ENCODE peak calls at places on chromosomes 13 and 19, in six cellular contexts. S is Calu3, L is breast epithelium, A is foreskin keratinocyte, D is AG04449, M is choroid plexus epithelial cell. Q is an unnamed sample.

GRCh38 chr13:30818323-30818960 is 83.1 kb downstream of the ALOX5AP start:
- DNase-seq in A (peak), M (peak), S (no peak), D (peak), L (no peak), Q (no peak)

GRCh38 chr13:71517004-71517403 is 350.0 kb downstream of the DACH1 start:
- DNase-seq in D (no peak), S (no peak), M (no peak), L (no peak), A (peak), Q (no peak)

GRCh38 chr13:59666504-59666903 is 497.2 kb downstream of the DIAPH3 start:
- DNase-seq in A (no peak), S (no peak), L (no peak), D (no peak), M (no peak), Q (no peak)

GRCh38 chr13:113813749-113814434 is 50.0 kb downstream of the GAS6 start:
- DNase-seq in S (no peak), M (peak), A (no peak), D (no peak), L (no peak), Q (no peak)

GRCh38 chr13:25380082-25380481 is 8.3 kb downstream of the ATP8A2 start:
- DNase-seq in A (no peak), S (no peak), D (no peak), L (no peak), M (no peak), Q (no peak)

GRCh38 chr13:101415358-101416174 is 742 bp downstream of the NALCN start:
- DNase-seq in M (no peak), A (no peak), D (no peak), L (no peak), S (no peak), Q (no peak)

GRCh38 chr19:43664008-43664407 is 6.0 kb downstream of the PLAUR start:
- DNase-seq in L (no peak), D (no peak), S (no peak), M (no peak), A (no peak), Q (no peak)

GRCh38 chr13:73335226-73335625 is 276.4 kb downstream of the KLF5 start:
- DNase-seq in M (peak), S (no peak), L (no peak), A (peak), D (peak), Q (no peak)

GRCh38 chr19:55247621-55248099 is 11.2 kb downstream of the PPP6R1 start:
- DNase-seq in D (no peak), A (peak), S (peak), M (peak), L (peak), Q (no peak)

GRCh38 chr19:56405062-56405461 is 930 bp downstream of the ZNF583 start:
- DNase-seq in D (no peak), M (no peak), A (no peak), L (no peak), S (no peak), Q (no peak)

GRCh38 chr19:48400018-48400742 is 6.7 kb downstream of the GRIN2D start:
- DNase-seq in D (no peak), L (no peak), A (peak), M (peak), S (peak), Q (no peak)

GRCh38 chr13:101512650-101513049 is 60.2 kb downstream of the ITGBL1 start:
- DNase-seq in A (no peak), M (peak), S (no peak), L (no peak), D (no peak), Q (no peak)

GRCh38 chr13:23883255-23883654 is 5.9 kb downstream of the MIPEP start:
- DNase-seq in A (no peak), M (no peak), D (no peak), S (no peak), L (no peak), Q (no peak)

GRCh38 chr13:49435992-49436391 is 7.9 kb downstream of the CAB39L start:
- DNase-seq in M (peak), D (no peak), L (no peak), A (no peak), S (no peak), Q (no peak)

GRCh38 chr13:63693696-63694095 is 2278.0 kb upstream of the PCDH20 start:
- DNase-seq in D (no peak), S (no peak), L (no peak), A (no peak), M (no peak), Q (no peak)

GRCh38 chr19:7138402-7138801 is 68.9 kb downstream of the ZNF557 start:
- DNase-seq in A (no peak), M (no peak), S (no peak), D (no peak), L (no peak), Q (no peak)

GRCh38 chr13:53249236-53249635 is 220.6 kb downstream of the OLFM4 start:
- DNase-seq in A (no peak), D (no peak), S (no peak), M (no peak), L (no peak), Q (no peak)

GRCh38 chr19:49579193-49579592 is 1.2 kb downstream of the NOSIP start:
- DNase-seq in M (no peak), S (no peak), L (no peak), D (no peak), A (no peak), Q (no peak)

GRCh38 chr19:24140591-24140990 is 53.6 kb downstream of the ZNF254 start:
- DNase-seq in A (no peak), D (no peak), L (no peak), M (no peak), S (no peak), Q (no peak)

GRCh38 chr13:99859178-99860177 is 112.1 kb downstream of the ZIC5 start:
- DNase-seq in D (no peak), S (no peak), M (no peak), A (no peak), L (no peak), Q (no peak)

GRCh38 chr13:114026128-114026880 is 52.4 kb upstream of the C13orf46 start:
- DNase-seq in A (no peak), M (no peak), L (no peak), S (no peak), D (no peak), Q (no peak)

GRCh38 chr13:34391071-34391470 is 551.0 kb upstream of the NBEA start:
- DNase-seq in D (no peak), A (peak), M (peak), S (no peak), L (no peak), Q (no peak)

GRCh38 chr13:91632071-91632470 is 233.7 kb downstream of the GPC5 start:
- DNase-seq in L (no peak), S (no peak), D (no peak), A (peak), M (no peak), Q (no peak)

GRCh38 chr13:24279706-24280105 is 29.7 kb upstream of the C1QTNF9 start:
- DNase-seq in M (peak), S (no peak), D (no peak), L (no peak), A (no peak), Q (no peak)

GRCh38 chr13:113851826-113852535 is 11.9 kb downstream of the GAS6 start:
- DNase-seq in D (no peak), S (no peak), L (peak), M (no peak), A (no peak), Q (no peak)

GRCh38 chr19:42032428-42032827 is 37.6 kb downstream of the GRIK5 start:
- DNase-seq in D (no peak), L (no peak), S (peak), A (no peak), M (no peak), Q (no peak)

GRCh38 chr13:99384468-99384867 is 77.3 kb upstream of the GPR183 start:
- DNase-seq in A (no peak), D (no peak), M (no peak), S (no peak), L (no peak), Q (no peak)

GRCh38 chr19:12580180-12580694 is 29.0 kb upstream of the ZNF564 start:
- DNase-seq in L (no peak), M (peak), S (no peak), D (peak), A (peak), Q (no peak)

GRCh38 chr19:35120492-35120891 is 4.9 kb downstream of the FXYD3 start:
- DNase-seq in D (peak), S (peak), L (no peak), A (peak), M (peak), Q (no peak)

GRCh38 chr13:105598551-105598950 is 936.9 kb downstream of the EFNB2 start:
- DNase-seq in L (no peak), A (no peak), D (peak), S (no peak), M (peak), Q (no peak)

GRCh38 chr13:54980651-54981050 is 1952.0 kb downstream of the OLFM4 start:
- DNase-seq in D (no peak), S (no peak), L (no peak), M (no peak), A (no peak), Q (no peak)

GRCh38 chr13:111328803-111329410 is 8.5 kb downstream of the TEX29 start:
- DNase-seq in L (no peak), A (no peak), S (no peak), M (no peak), D (no peak), Q (no peak)

GRCh38 chr13:31172535-31172934 is 10.8 kb upstream of the HSPH1 start:
- DNase-seq in S (no peak), A (peak), M (peak), D (peak), L (no peak), Q (no peak)

GRCh38 chr19:18469245-18470107 is 31.5 kb upstream of the ISYNA1 start:
- DNase-seq in M (peak), D (no peak), L (no peak), A (no peak), S (peak), Q (peak)

GRCh38 chr13:75373988-75374387 is 108.0 kb downstream of the TBC1D4 start:
- DNase-seq in D (no peak), M (no peak), L (no peak), S (no peak), A (no peak), Q (no peak)

GRCh38 chr13:42215578-42216421 is 56.2 kb upstream of the AKAP11 start:
- DNase-seq in L (no peak), S (peak), M (peak), A (peak), D (no peak), Q (peak)

GRCh38 chr13:98223741-98224140 is 46.7 kb upstream of the RNF113B start:
- DNase-seq in M (no peak), S (no peak), L (no peak), D (no peak), A (no peak), Q (no peak)
- TF ChIP-seq CTCF in M (no peak), S (no peak), L (no peak), D (no peak), A (no peak), Q (no peak)

GRCh38 chr13:20546559-20546958 is 20.4 kb upstream of the IFT88 start:
- DNase-seq in A (no peak), M (no peak), D (no peak), L (no peak), S (no peak), Q (no peak)

GRCh38 chr13:20553309-20553708 is 13.6 kb upstream of the IFT88 start:
- DNase-seq in S (no peak), D (no peak), M (peak), A (no peak), L (no peak), Q (no peak)

GRCh38 chr13:20547479-20547908 is 19.5 kb upstream of the IFT88 start:
- DNase-seq in A (no peak), M (no peak), D (no peak), S (peak), L (no peak), Q (no peak)

GRCh38 chr13:20550799-20551198 is 16.2 kb upstream of the IFT88 start:
- DNase-seq in S (no peak), L (no peak), A (no peak), D (no peak), M (peak), Q (no peak)
- TF ChIP-seq CTCF in S (no peak), L (no peak), A (peak), D (no peak), M (no peak), Q (no peak)

GRCh38 chr19:843180-843835 is 2.5 kb downstream of the PRTN3 start:
- DNase-seq in A (no peak), L (no peak), D (no peak), M (no peak), S (peak), Q (no peak)
- TF ChIP-seq CTCF in A (no peak), L (no peak), D (no peak), M (no peak), S (no peak), Q (no peak)

GRCh38 chr19:47310819-47311218 is 1.2 kb downstream of the C5AR1 start:
- DNase-seq in M (peak), D (no peak), L (no peak), A (peak), S (no peak), Q (peak)
- TF ChIP-seq CTCF in M (no peak), D (no peak), L (no peak), A (no peak), S (no peak), Q (no peak)

DNA sequence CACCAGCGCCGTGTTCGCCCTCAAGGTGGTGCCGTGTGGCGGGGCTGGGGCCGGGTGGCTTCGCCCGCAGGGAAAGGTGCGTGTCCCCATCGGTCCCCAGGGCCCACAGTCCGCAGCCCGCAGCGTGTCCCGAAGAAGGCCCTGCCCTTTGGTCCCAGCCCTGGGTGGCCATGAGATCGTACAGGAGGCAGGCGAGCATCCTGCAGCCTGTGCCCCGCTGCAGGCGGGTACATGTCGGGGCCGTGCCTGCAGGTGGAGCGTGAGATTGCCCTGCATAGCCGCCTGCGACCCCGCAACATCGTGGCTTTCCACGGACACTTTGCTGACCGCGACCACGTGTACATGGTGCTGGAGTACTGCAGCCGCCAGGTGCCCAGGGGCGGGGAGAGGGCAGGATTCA is 1.5 kb downstream of the PLK5 start:
- DNase-seq in S (no peak), A (no peak), M (no peak), D (no peak), L (no peak), Q (no peak)
- TF ChIP-seq CTCF in S (no peak), A (no peak), M (no peak), D (no peak), L (no peak), Q (no peak)

GRCh38 chr13:19618925-19619324 is 14.5 kb upstream of the MPHOSPH8 start:
- DNase-seq in L (no peak), A (peak), M (peak), D (no peak), S (peak), Q (no peak)
- TF ChIP-seq CTCF in L (no peak), A (peak), M (peak), D (peak), S (no peak), Q (no peak)

GRCh38 chr13:43693639-43694038 is 93.1 kb downstream of the ENOX1 start:
- DNase-seq in M (no peak), A (no peak), L (no peak), D (no peak), S (no peak), Q (no peak)

GRCh38 chr13:43698743-43699142 is 88.0 kb downstream of the ENOX1 start:
- DNase-seq in M (peak), L (no peak), S (no peak), A (peak), D (peak), Q (no peak)

GRCh38 chr13:43698009-43698408 is 88.8 kb downstream of the ENOX1 start:
- DNase-seq in D (no peak), A (no peak), M (no peak), S (no peak), L (no peak), Q (no peak)

GRCh38 chr13:43697323-43697722 is 89.4 kb downstream of the ENOX1 start:
- DNase-seq in M (no peak), S (no peak), D (no peak), L (no peak), A (no peak), Q (no peak)

GRCh38 chr13:43694265-43694664 is 92.5 kb downstream of the ENOX1 start:
- DNase-seq in L (no peak), A (no peak), D (no peak), M (no peak), S (no peak), Q (no peak)
- TF ChIP-seq CTCF in L (no peak), A (no peak), D (no peak), M (no peak), S (no peak), Q (no peak)

Q was measured in mesothelial cell of epicardium.